ENCODE peak calls at places on chromosomes 7 and 10, in nine cellular contexts. B is left colon; P is NCI-H2171; E is posterior cingulate gyrus; Z is NCI-H1105; Q is GM03348; D is right lobe of liver; R is NCI-H1417; O is CD8-positive, alpha-beta T cell. W is an unnamed sample.

GRCh38 chr10:74047871-74048270 is 50.0 kb downstream of the VCL start:
- DNase-seq in B (no peak), P (no peak), E (no peak), Z (no peak), Q (peak; percentile 44), D (no peak), R (no peak), O (no peak), W (peak; percentile 55)

GRCh38 chr7:122674502-122674901 is 24.4 kb downstream of the RNF133 start:
- DNase-seq in B (no peak), P (no peak), E (no peak), Z (peak; percentile 12), Q (peak; percentile 14), D (no peak), R (no peak), O (no peak), W (no peak)

GRCh38 chr7:139813141-139813540 is 15.9 kb upstream of the TBXAS1 start:
- DNase-seq in B (no peak), P (no peak), E (no peak), Z (no peak), Q (no peak), D (no peak), R (no peak), O (no peak), W (no peak)

GRCh38 chr10:17850526-17850925 is 41.4 kb downstream of the MRC1 start:
- DNase-seq in B (no peak), P (no peak), E (no peak), Z (no peak), Q (no peak), D (no peak), R (no peak), O (no peak), W (no peak)

GRCh38 chr10:114239117-114239993 is at the start of gene VWA2:
- DNase-seq in B (peak; percentile 49), P (no peak), E (no peak), Z (peak; percentile 40), Q (no peak), D (peak; percentile 52), R (peak; percentile 78), O (peak; percentile 25), W (no peak)

GRCh38 chr7:128398016-128398840 is 11.6 kb downstream of the IMPDH1 start:
- DNase-seq in B (peak; percentile 75), P (no peak), E (peak; percentile 76), Z (peak; percentile 21), Q (peak; percentile 82), D (no peak), R (peak; percentile 68), O (peak; percentile 39), W (peak; percentile 30)

GRCh38 chr7:50745336-50745735 is 37.4 kb downstream of the GRB10 start:
- DNase-seq in B (no peak), P (no peak), E (no peak), Z (no peak), Q (no peak), D (no peak), R (no peak), O (no peak), W (no peak)

GRCh38 chr10:61735879-61736278 is 73.2 kb downstream of the CABCOCO1 start:
- DNase-seq in B (no peak), P (no peak), E (no peak), Z (no peak), Q (no peak), D (no peak), R (no peak), O (no peak), W (no peak)

GRCh38 chr7:106795877-106796231 is 69.2 kb upstream of the PIK3CG start:
- DNase-seq in B (no peak), P (no peak), E (no peak), Z (no peak), Q (no peak), D (no peak), R (no peak), O (no peak), W (no peak)

GRCh38 chr10:60778978-60779668 is 845 bp downstream of the CDK1 start:
- DNase-seq in B (no peak), P (no peak), E (no peak), Z (no peak), Q (no peak), D (no peak), R (peak; percentile 29), O (no peak), W (no peak)

GRCh38 chr7:116354546-116355422 is 144.4 kb downstream of the TES start:
- DNase-seq in B (peak; percentile 10), P (no peak), E (no peak), Z (no peak), Q (peak; percentile 82), D (peak; percentile 69), R (peak; percentile 25), O (no peak), W (peak; percentile 99)

GRCh38 chr7:3439333-3440030 is 138.4 kb downstream of the SDK1 start:
- DNase-seq in B (no peak), P (no peak), E (no peak), Z (no peak), Q (no peak), D (no peak), R (no peak), O (no peak), W (peak; percentile 1)

GRCh38 chr7:30422922-30423321 is 55.7 kb downstream of the NOD1 start:
- DNase-seq in B (no peak), P (no peak), E (no peak), Z (no peak), Q (no peak), D (no peak), R (no peak), O (no peak), W (no peak)

GRCh38 chr10:93413252-93413689 is 68.9 kb downstream of the MYOF start:
- DNase-seq in B (no peak), P (no peak), E (no peak), Z (no peak), Q (no peak), D (no peak), R (no peak), O (peak; percentile 40), W (no peak)

GRCh38 chr7:73519867-73520672 is 2.0 kb downstream of the BAZ1B start:
- DNase-seq in B (peak; percentile 25), P (no peak), E (no peak), Z (no peak), Q (peak; percentile 15), D (no peak), R (peak; percentile 49), O (peak; percentile 41), W (no peak)

GRCh38 chr10:128161031-128161430 is 34.8 kb upstream of the MKI67 start:
- DNase-seq in B (no peak), P (no peak), E (no peak), Z (no peak), Q (no peak), D (no peak), R (no peak), O (no peak), W (no peak)

GRCh38 chr10:93180402-93181040 is 106.8 kb downstream of the CYP26A1 start:
- DNase-seq in B (peak; percentile 17), P (no peak), E (no peak), Z (no peak), Q (peak; percentile 69), D (no peak), R (no peak), O (no peak), W (no peak)

GRCh38 chr10:95096143-95096542 is 26.8 kb upstream of the CYP2C8 start:
- DNase-seq in B (peak; percentile 85), P (no peak), E (no peak), Z (no peak), Q (no peak), D (no peak), R (no peak), O (no peak), W (no peak)

GRCh38 chr10:5832946-5833345 is 19.7 kb upstream of the GDI2 start:
- DNase-seq in B (peak; percentile 79), P (no peak), E (no peak), Z (no peak), Q (no peak), D (no peak), R (no peak), O (no peak), W (no peak)

GRCh38 chr10:81866753-81867152 is 8.2 kb upstream of the NRG3 start:
- DNase-seq in B (no peak), P (no peak), E (no peak), Z (no peak), Q (no peak), D (no peak), R (no peak), O (no peak), W (no peak)

GRCh38 chr7:103573479-103574058 is 127.6 kb upstream of the SLC26A5 start:
- DNase-seq in B (no peak), P (peak; percentile 21), E (no peak), Z (peak; percentile 14), Q (peak; percentile 51), D (no peak), R (peak; percentile 83), O (no peak), W (peak; percentile 37)

GRCh38 chr7:101066141-101066857 is 19.0 kb upstream of the TRIM56 start:
- DNase-seq in B (no peak), P (peak; percentile 92), E (no peak), Z (no peak), Q (peak; percentile 4), D (no peak), R (no peak), O (no peak), W (no peak)